ENCODE peak calls at places on chromosomes 11 and 22, in nine cellular contexts. One of them, this sample, is unnamed.

GRCh38 chr22:17152971-17153370 is 6.1 kb downstream of the HDHD5 start:
- DNase-seq in AG04450: no peak
- DNase-seq in foreskin fibroblast: no peak
- DNase-seq in fibroblast of lung: no peak
- DNase-seq in non-pigmented ciliary epithelial cell: no peak
- DNase-seq in ACHN: no peak
- DNase-seq in stimulated activated CD8-positive, alpha-beta memory T cell treated with anti-CD3 and anti-CD28 coated beads, Interleukin-2, amount 100 ng/mL, for 48 hours: no peak
- DNase-seq in GM23338: no peak
- DNase-seq in M059J: no peak
- DNase-seq in this sample: no peak

GRCh38 chr11:111733655-111734088 is 32.5 kb downstream of the PPP2R1B start:
- DNase-seq in AG04450: no peak
- DNase-seq in foreskin fibroblast: peak; percentile 20
- DNase-seq in fibroblast of lung: no peak
- DNase-seq in non-pigmented ciliary epithelial cell: no peak
- DNase-seq in ACHN: no peak
- DNase-seq in stimulated activated CD8-positive, alpha-beta memory T cell treated with anti-CD3 and anti-CD28 coated beads, Interleukin-2, amount 100 ng/mL, for 48 hours: no peak
- DNase-seq in GM23338: no peak
- DNase-seq in M059J: peak; percentile 13
- DNase-seq in this sample: peak; percentile 54

GRCh38 chr11:84019576-84020194 is 733.5 kb upstream of the CCDC90B start:
- DNase-seq in AG04450: no peak
- DNase-seq in foreskin fibroblast: no peak
- DNase-seq in fibroblast of lung: peak; percentile 12
- DNase-seq in non-pigmented ciliary epithelial cell: peak; percentile 56
- DNase-seq in ACHN: peak; percentile 12
- DNase-seq in stimulated activated CD8-positive, alpha-beta memory T cell treated with anti-CD3 and anti-CD28 coated beads, Interleukin-2, amount 100 ng/mL, for 48 hours: no peak
- DNase-seq in GM23338: no peak
- DNase-seq in M059J: peak; percentile 58
- DNase-seq in this sample: no peak

GRCh38 chr11:83724704-83725114 is 438.5 kb upstream of the CCDC90B start:
- DNase-seq in AG04450: no peak
- DNase-seq in foreskin fibroblast: peak; percentile 5
- DNase-seq in fibroblast of lung: peak; percentile 19
- DNase-seq in non-pigmented ciliary epithelial cell: no peak
- DNase-seq in ACHN: no peak
- DNase-seq in stimulated activated CD8-positive, alpha-beta memory T cell treated with anti-CD3 and anti-CD28 coated beads, Interleukin-2, amount 100 ng/mL, for 48 hours: no peak
- DNase-seq in GM23338: peak; percentile 71
- DNase-seq in M059J: no peak
- DNase-seq in this sample: no peak

GRCh38 chr11:116844722-116845121 is 7.3 kb upstream of the APOA1 start:
- DNase-seq in AG04450: no peak
- DNase-seq in foreskin fibroblast: no peak
- DNase-seq in fibroblast of lung: no peak
- DNase-seq in non-pigmented ciliary epithelial cell: no peak
- DNase-seq in ACHN: no peak
- DNase-seq in stimulated activated CD8-positive, alpha-beta memory T cell treated with anti-CD3 and anti-CD28 coated beads, Interleukin-2, amount 100 ng/mL, for 48 hours: no peak
- DNase-seq in GM23338: no peak
- DNase-seq in M059J: no peak
- DNase-seq in this sample: no peak

GRCh38 chr22:37448521-37449150 is 21.4 kb upstream of the ELFN2 start:
- DNase-seq in AG04450: no peak
- DNase-seq in foreskin fibroblast: no peak
- DNase-seq in fibroblast of lung: no peak
- DNase-seq in non-pigmented ciliary epithelial cell: no peak
- DNase-seq in ACHN: no peak
- DNase-seq in stimulated activated CD8-positive, alpha-beta memory T cell treated with anti-CD3 and anti-CD28 coated beads, Interleukin-2, amount 100 ng/mL, for 48 hours: no peak
- DNase-seq in GM23338: no peak
- DNase-seq in M059J: no peak
- DNase-seq in this sample: no peak

GRCh38 chr11:112320668-112321067 is 60.0 kb upstream of the PLET1 start:
- DNase-seq in AG04450: peak; percentile 66
- DNase-seq in foreskin fibroblast: peak; percentile 91
- DNase-seq in fibroblast of lung: peak; percentile 89
- DNase-seq in non-pigmented ciliary epithelial cell: peak; percentile 77
- DNase-seq in ACHN: no peak
- DNase-seq in stimulated activated CD8-positive, alpha-beta memory T cell treated with anti-CD3 and anti-CD28 coated beads, Interleukin-2, amount 100 ng/mL, for 48 hours: no peak
- DNase-seq in GM23338: no peak
- DNase-seq in M059J: peak; percentile 77
- DNase-seq in this sample: peak; percentile 73

GRCh38 chr11:5154657-5155056 is at the start of gene OR52A1:
- DNase-seq in AG04450: no peak
- DNase-seq in foreskin fibroblast: no peak
- DNase-seq in fibroblast of lung: no peak
- DNase-seq in non-pigmented ciliary epithelial cell: no peak
- DNase-seq in ACHN: no peak
- DNase-seq in stimulated activated CD8-positive, alpha-beta memory T cell treated with anti-CD3 and anti-CD28 coated beads, Interleukin-2, amount 100 ng/mL, for 48 hours: no peak
- DNase-seq in GM23338: no peak
- DNase-seq in M059J: no peak
- DNase-seq in this sample: no peak

GRCh38 chr22:44860311-44860710 is 107.9 kb downstream of the ARHGAP8 start:
- DNase-seq in AG04450: no peak
- DNase-seq in foreskin fibroblast: no peak
- DNase-seq in fibroblast of lung: no peak
- DNase-seq in non-pigmented ciliary epithelial cell: no peak
- DNase-seq in ACHN: no peak
- DNase-seq in stimulated activated CD8-positive, alpha-beta memory T cell treated with anti-CD3 and anti-CD28 coated beads, Interleukin-2, amount 100 ng/mL, for 48 hours: no peak
- DNase-seq in GM23338: no peak
- DNase-seq in M059J: no peak
- DNase-seq in this sample: no peak

GRCh38 chr11:71352226-71352625 is 96.0 kb downstream of the DHCR7 start:
- DNase-seq in AG04450: no peak
- DNase-seq in foreskin fibroblast: no peak
- DNase-seq in fibroblast of lung: no peak
- DNase-seq in non-pigmented ciliary epithelial cell: no peak
- DNase-seq in ACHN: no peak
- DNase-seq in stimulated activated CD8-positive, alpha-beta memory T cell treated with anti-CD3 and anti-CD28 coated beads, Interleukin-2, amount 100 ng/mL, for 48 hours: no peak
- DNase-seq in GM23338: no peak
- DNase-seq in M059J: no peak
- DNase-seq in this sample: no peak

GRCh38 chr11:118623291-118623655 is 15.9 kb downstream of the PHLDB1 start:
- DNase-seq in AG04450: no peak
- DNase-seq in foreskin fibroblast: peak; percentile 30
- DNase-seq in fibroblast of lung: no peak
- DNase-seq in non-pigmented ciliary epithelial cell: no peak
- DNase-seq in ACHN: peak; percentile 39
- DNase-seq in stimulated activated CD8-positive, alpha-beta memory T cell treated with anti-CD3 and anti-CD28 coated beads, Interleukin-2, amount 100 ng/mL, for 48 hours: no peak
- DNase-seq in GM23338: no peak
- DNase-seq in M059J: peak; percentile 75
- DNase-seq in this sample: no peak

This sample was measured in psoas muscle.